ENCODE peak calls at places on chromosomes 5 and 9, in four cellular contexts. S is fibroblast of lung, V is choroid plexus epithelial cell, N is adrenal gland. U is an unnamed sample.

GRCh38 chr9:70452365-70452764 is 37.9 kb upstream of the KLF9 start:
- DNase-seq in S (no peak), V (no peak), N (no peak), U (no peak)

GRCh38 chr5:112238473-112238872 is 180.6 kb downstream of the EPB41L4A start:
- DNase-seq in S (no peak), V (no peak), N (no peak), U (no peak)

GRCh38 chr5:143921525-143922311 is 109.8 kb downstream of the HMHB1 start:
- DNase-seq in S (peak; percentile 85), V (peak; percentile 91), N (no peak), U (no peak)

GRCh38 chr5:16456103-16456832 is 9.3 kb downstream of the ZNF622 start:
- DNase-seq in S (peak; percentile 77), V (peak; percentile 86), N (peak; percentile 60), U (no peak)

GRCh38 chr9:114893622-114894021 is 36.8 kb downstream of the TNFSF8 start:
- DNase-seq in S (peak; percentile 71), V (no peak), N (no peak), U (no peak)

GRCh38 chr5:96256795-96257470 is 176.1 kb downstream of the PCSK1 start:
- DNase-seq in S (peak; percentile 97), V (peak; percentile 79), N (peak; percentile 47), U (no peak)

GRCh38 chr5:176955895-176956294 is 50.7 kb downstream of the UIMC1 start:
- DNase-seq in S (peak; percentile 69), V (peak; percentile 37), N (no peak), U (no peak)

GRCh38 chr5:118590806-118591205 is 397.5 kb downstream of the DTWD2 start:
- DNase-seq in S (no peak), V (no peak), N (no peak), U (no peak)

GRCh38 chr9:1922026-1922425 is 93.1 kb upstream of the SMARCA2 start:
- DNase-seq in S (no peak), V (no peak), N (no peak), U (no peak)

GRCh38 chr9:78973906-78974305 is 597.9 kb upstream of the TLE4 start:
- DNase-seq in S (peak; percentile 67), V (peak; percentile 56), N (no peak), U (no peak)

GRCh38 chr5:67773439-67773988 is 442.0 kb upstream of the PIK3R1 start:
- DNase-seq in S (peak; percentile 96), V (no peak), N (no peak), U (no peak)

GRCh38 chr5:31095796-31096195 is 97.7 kb upstream of the CDH6 start:
- DNase-seq in S (peak; percentile 40), V (no peak), N (no peak), U (no peak)

GRCh38 chr9:97525451-97525850 is 24.0 kb downstream of the TMOD1 start:
- DNase-seq in S (no peak), V (no peak), N (no peak), U (no peak)

GRCh38 chr5:62317810-62318209 is 11.8 kb downstream of the KIF2A start:
- DNase-seq in S (no peak), V (no peak), N (no peak), U (no peak)

GRCh38 chr5:179146277-179146676 is 86.1 kb downstream of the ZNF354C start:
- DNase-seq in S (no peak), V (no peak), N (no peak), U (no peak)